ENCODE peak calls at places on chromosomes 7 and 10, in six cellular contexts. K is body of pancreas, M is ovary, B is D721Med, F is GM06990, Y is mucosa of descending colon. E is an unnamed sample.

GRCh38 chr7:32937344-32938174 is 19.7 kb upstream of the FKBP9 start:
- DNase-seq in F (no peak), K (peak; percentile 52), M (peak; percentile 62), B (no peak), Y (peak; percentile 44), E (no peak)

GRCh38 chr7:158003441-158004122 is 584.0 kb downstream of the PTPRN2 start:
- DNase-seq in B (no peak), Y (no peak), F (no peak), M (no peak), K (no peak), E (no peak)

GRCh38 chr10:92799591-92799990 is 48.7 kb upstream of the EXOC6 start:
- DNase-seq in B (no peak), K (no peak), F (no peak), M (no peak), Y (no peak), E (no peak)

GRCh38 chr10:13354783-13355182 is 6.7 kb upstream of the SEPHS1 start:
- DNase-seq in M (no peak), Y (no peak), F (no peak), B (no peak), K (no peak), E (no peak)

GRCh38 chr10:86317949-86318725 is 48.5 kb downstream of the GRID1 start:
- DNase-seq in F (no peak), Y (no peak), B (no peak), M (no peak), K (no peak), E (no peak)

GRCh38 chr10:132606536-132607316 is 69.1 kb downstream of the INPP5A start:
- DNase-seq in M (peak; percentile 76), B (no peak), Y (no peak), K (no peak), F (no peak), E (no peak)

GRCh38 chr7:20199015-20199737 is 18.0 kb downstream of the MACC1 start:
- DNase-seq in M (no peak), Y (peak; percentile 91), F (peak; percentile 68), K (peak; percentile 76), B (no peak), E (peak; percentile 36)

GRCh38 chr7:87111877-87112276 is 40.4 kb upstream of the DMTF1 start:
- DNase-seq in K (no peak), M (no peak), Y (no peak), F (no peak), B (no peak), E (no peak)

GRCh38 chr7:128974241-128974934 is 36.7 kb downstream of the IRF5 start:
- DNase-seq in F (no peak), B (peak; percentile 34), Y (no peak), K (no peak), M (no peak), E (no peak)

GRCh38 chr7:174704-175103 is 17.7 kb upstream of the FAM20C start:
- DNase-seq in B (no peak), M (no peak), K (no peak), F (no peak), Y (no peak), E (no peak)
- TF ChIP-seq CTCF in B (no peak), M (no peak), K (no peak), F (no peak), Y (no peak), E (no peak)

GRCh38 chr7:79302281-79302680 is 151.2 kb downstream of the MAGI2 start:
- DNase-seq in F (no peak), B (no peak), K (no peak), Y (no peak), M (no peak), E (no peak)

GRCh38 chr7:79307376-79307775 is 146.1 kb downstream of the MAGI2 start:
- DNase-seq in K (no peak), F (no peak), M (no peak), B (no peak), Y (no peak), E (no peak)

GRCh38 chr7:79312022-79312421 is 141.4 kb downstream of the MAGI2 start:
- DNase-seq in B (no peak), M (no peak), Y (no peak), F (no peak), K (no peak), E (no peak)

GRCh38 chr7:79304711-79305110 is 148.8 kb downstream of the MAGI2 start:
- DNase-seq in B (no peak), F (no peak), M (no peak), K (no peak), Y (no peak), E (no peak)

DNA sequence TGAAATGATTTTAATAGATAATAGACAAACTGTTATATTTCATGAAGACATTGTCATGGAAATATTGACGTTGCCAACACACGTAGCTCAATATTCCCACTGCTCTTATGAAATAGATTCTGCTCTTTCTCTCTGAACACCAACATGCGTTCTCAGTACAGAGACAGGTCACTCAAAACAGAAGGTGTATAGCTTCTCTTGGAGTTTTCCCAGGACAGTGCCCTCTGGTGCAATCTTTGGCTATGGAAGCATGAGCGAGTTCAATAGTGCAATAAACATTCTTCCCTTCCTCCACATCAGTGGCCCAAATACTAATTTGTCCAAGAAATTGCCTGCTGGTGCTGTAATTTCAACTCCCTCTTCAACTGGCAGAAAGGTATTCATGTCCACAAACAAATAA is 145.3 kb downstream of the MAGI2 start:
- DNase-seq in Y (peak; percentile 3), M (no peak), B (no peak), K (no peak), F (no peak), E (no peak)
- TF ChIP-seq CTCF in Y (no peak), M (no peak), B (no peak), K (no peak), F (no peak), E (no peak)

GRCh38 chr10:27784272-27784671 is 38.7 kb upstream of the MKX start:
- DNase-seq in F (no peak), B (no peak), Y (no peak), K (no peak), M (no peak), E (no peak)

GRCh38 chr10:27779462-27779861 is 33.8 kb upstream of the MKX start:
- DNase-seq in M (no peak), Y (no peak), B (no peak), F (no peak), K (no peak), E (no peak)

GRCh38 chr10:27783660-27784059 is 38.0 kb upstream of the MKX start:
- DNase-seq in B (no peak), Y (peak; percentile 4), F (no peak), M (peak; percentile 37), K (peak; percentile 27), E (no peak)
- TF ChIP-seq CTCF in B (no peak), Y (no peak), F (peak; percentile 11), M (no peak), K (peak; percentile 19), E (no peak)

DNA sequence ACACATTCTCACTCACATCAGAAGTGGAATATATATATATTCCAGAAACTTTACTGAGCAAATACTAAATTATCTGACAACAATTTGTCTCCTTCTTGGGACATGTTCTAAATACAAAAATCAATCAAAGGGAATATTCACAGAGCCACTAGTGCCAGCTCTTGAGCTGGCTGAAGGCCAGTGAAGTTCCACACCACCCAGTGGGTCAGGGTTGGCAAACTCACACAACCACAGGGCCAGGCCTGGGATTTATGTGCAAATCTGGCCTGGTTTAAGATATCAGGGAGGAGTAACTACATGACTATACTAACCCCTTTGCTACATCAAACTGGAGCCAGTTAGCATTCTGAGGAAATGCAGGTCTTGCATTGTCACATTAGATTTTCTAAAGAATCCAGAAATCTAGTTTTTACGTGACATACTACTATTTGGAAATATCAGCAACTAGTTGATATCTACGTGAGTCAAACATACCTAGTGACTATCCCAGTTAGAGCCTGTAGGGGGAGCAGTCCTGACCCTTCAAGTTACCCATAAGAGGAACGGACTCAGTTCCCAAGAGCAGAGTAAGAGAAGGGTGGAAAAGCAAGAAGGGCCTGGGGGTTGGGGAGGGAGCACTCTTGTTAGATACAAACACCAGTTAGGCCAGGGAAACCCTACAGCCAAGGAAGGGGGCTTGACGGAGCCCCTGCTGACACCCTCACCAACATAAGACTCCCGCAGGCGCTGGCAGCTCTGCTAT is 600.4 kb downstream of the KCNMA1 start:
- DNase-seq in Y (peak; percentile 11), K (no peak), B (no peak), M (no peak), F (no peak), E (peak; percentile 6)
- TF ChIP-seq CTCF in Y (no peak), K (peak; percentile 19), B (peak; percentile 52), M (no peak), F (peak; percentile 66), E (peak; percentile 45)

DNA sequence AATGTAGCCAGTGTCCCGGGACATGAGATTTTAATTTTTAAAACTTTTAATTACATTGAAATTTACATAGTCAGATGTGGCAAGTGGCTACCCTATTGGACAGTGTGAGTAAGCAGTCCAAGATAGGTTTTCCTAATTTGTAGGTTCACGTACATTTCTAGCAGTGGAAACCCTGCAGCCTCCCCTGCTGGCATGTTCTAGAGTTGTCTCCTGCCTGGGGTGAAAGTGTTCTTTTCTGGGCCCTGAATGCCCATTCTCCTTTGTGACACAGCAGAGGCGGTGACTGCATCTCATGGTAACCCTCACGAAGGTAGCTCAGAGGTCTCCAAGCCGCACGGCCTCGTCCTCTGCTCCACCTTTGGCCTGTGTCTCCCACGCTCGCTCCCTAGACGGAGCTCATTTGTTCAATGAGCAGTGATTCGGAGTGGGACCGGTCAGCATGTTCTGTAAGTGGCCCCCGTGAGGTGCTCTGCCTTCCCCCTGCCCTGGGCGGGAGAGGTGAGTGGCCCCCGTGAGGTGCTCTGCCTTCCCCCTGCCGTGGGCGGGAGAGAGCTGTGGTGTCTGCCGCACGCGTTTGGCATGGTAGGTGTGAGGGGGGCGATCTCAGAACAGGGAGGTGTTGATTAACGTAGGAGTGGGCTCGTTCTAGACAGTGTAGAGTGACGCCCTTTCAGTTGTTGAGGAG is 18.0 kb downstream of the WDR37 start:
- DNase-seq in K (no peak), F (no peak), Y (no peak), B (no peak), M (no peak), E (no peak)
- TF ChIP-seq CTCF in K (no peak), F (peak; percentile 10), Y (no peak), B (no peak), M (no peak), E (peak; percentile 34)

E was measured in GM13977.